ENCODE peak calls at places on chromosome 20, in six cellular contexts. K is neural progenitor cell, Q is astrocyte, Y is neuronal stem cell, U is SK-N-SH, V is IMR-90. E is an unnamed sample.

GRCh38 chr20:51660741-51661608 is 107.2 kb downstream of the ATP9A start:
- DNase-seq in K (no peak), Q (peak), Y (no peak), U (peak), V (peak), E (no peak)

GRCh38 chr20:47736570-47737152 is 48.6 kb downstream of the SULF2 start:
- DNase-seq in K (no peak), Q (no peak), Y (no peak), U (no peak), V (no peak), E (no peak)

GRCh38 chr20:35013421-35014411 is 58.0 kb downstream of the MYH7B start:
- DNase-seq in K (no peak), Q (no peak), Y (no peak), U (peak), V (no peak), E (no peak)

GRCh38 chr20:4750381-4750780 is 28.7 kb downstream of the PRND start:
- DNase-seq in K (no peak), Q (no peak), Y (no peak), U (no peak), V (no peak), E (no peak)

GRCh38 chr20:11267131-11267761 is 593.4 kb upstream of the JAG1 start:
- DNase-seq in K (peak), Q (peak), Y (peak), U (peak), V (peak), E (no peak)

GRCh38 chr20:63232235-63233060 is 3.3 kb upstream of the BIRC7 start:
- DNase-seq in K (no peak), Q (peak), Y (no peak), U (no peak), V (peak), E (no peak)

GRCh38 chr20:36887779-36888133 is 11.8 kb downstream of the TLDC2 start:
- DNase-seq in K (peak), Q (no peak), Y (no peak), U (no peak), V (no peak), E (peak)

GRCh38 chr20:11970243-11970836 is 52.6 kb downstream of the BTBD3 start:
- DNase-seq in K (no peak), Q (no peak), Y (no peak), U (no peak), V (no peak), E (no peak)

GRCh38 chr20:46994341-46994740 is 99.7 kb downstream of the EYA2 start:
- DNase-seq in K (no peak), Q (no peak), Y (no peak), U (no peak), V (no peak), E (no peak)

GRCh38 chr20:61437280-61438206 is 185.5 kb downstream of the CDH4 start:
- DNase-seq in K (peak), Q (peak), Y (peak), U (no peak), V (peak), E (no peak)

GRCh38 chr20:12237772-12238171 is 320.1 kb downstream of the BTBD3 start:
- DNase-seq in K (no peak), Q (no peak), Y (no peak), U (no peak), V (no peak), E (no peak)

GRCh38 chr20:58898629-58899028 is 46.1 kb downstream of the GNAS start:
- DNase-seq in K (peak), Q (no peak), Y (no peak), U (no peak), V (no peak), E (no peak)

GRCh38 chr20:20736303-20736702 is 23.9 kb upstream of the RALGAPA2 start:
- DNase-seq in K (no peak), Q (no peak), Y (no peak), U (no peak), V (no peak), E (no peak)

GRCh38 chr20:22495172-22495571 is 89.2 kb downstream of the FOXA2 start:
- DNase-seq in K (no peak), Q (no peak), Y (no peak), U (no peak), V (no peak), E (no peak)

GRCh38 chr20:1489328-1489727 is 1.9 kb downstream of the SIRPB2 start:
- DNase-seq in K (no peak), Q (no peak), Y (no peak), U (no peak), V (no peak), E (no peak)

GRCh38 chr20:53764416-53764800 is 170.8 kb upstream of the ZNF217 start:
- DNase-seq in K (no peak), Q (no peak), Y (no peak), U (no peak), V (no peak), E (no peak)

GRCh38 chr20:45104786-45105185 is 3.9 kb upstream of the KCNS1 start:
- DNase-seq in K (no peak), Q (peak), Y (no peak), U (no peak), V (peak), E (no peak)

GRCh38 chr20:41408986-41409385 is 42.4 kb upstream of the EMILIN3 start:
- DNase-seq in K (no peak), Q (no peak), Y (no peak), U (peak), V (no peak), E (no peak)

GRCh38 chr20:56693217-56693616 is 64.1 kb downstream of the TFAP2C start:
- DNase-seq in K (no peak), Q (no peak), Y (no peak), U (no peak), V (no peak), E (no peak)

GRCh38 chr20:51348866-51349265 is 193.7 kb downstream of the NFATC2 start:
- DNase-seq in K (no peak), Q (no peak), Y (no peak), U (no peak), V (no peak), E (no peak)

GRCh38 chr20:35329435-35330139 is 37.4 kb upstream of the FAM83C start:
- DNase-seq in K (peak), Q (no peak), Y (peak), U (peak), V (peak), E (no peak)

GRCh38 chr20:48284837-48285236 is 499.6 kb upstream of the SULF2 start:
- DNase-seq in K (no peak), Q (peak), Y (no peak), U (no peak), V (peak), E (no peak)

GRCh38 chr20:13220857-13221297 is at the start of gene ISM1:
- DNase-seq in K (peak), Q (no peak), Y (peak), U (peak), V (no peak), E (peak)

GRCh38 chr20:43904195-43904594 is 10.5 kb upstream of the TOX2 start:
- DNase-seq in K (peak), Q (no peak), Y (peak), U (peak), V (no peak), E (no peak)

GRCh38 chr20:31605031-31605901 is at the start of gene ID1:
- DNase-seq in K (peak), Q (peak), Y (peak), U (peak), V (peak), E (peak)
- H3K27ac ChIP-seq in K (peak), Q (peak), Y (peak), U (peak), V (peak), E (peak)

GRCh38 chr20:49490689-49491088 is 8.2 kb upstream of the KCNB1 start:
- DNase-seq in K (no peak), Q (no peak), Y (no peak), U (no peak), V (no peak), E (no peak)

GRCh38 chr20:49486064-49486463 is 3.6 kb upstream of the KCNB1 start:
- DNase-seq in K (no peak), Q (no peak), Y (no peak), U (no peak), V (no peak), E (no peak)

GRCh38 chr20:49485563-49485962 is 3.1 kb upstream of the KCNB1 start:
- DNase-seq in K (no peak), Q (no peak), Y (no peak), U (no peak), V (no peak), E (no peak)

GRCh38 chr20:49484180-49485140 is 2.0 kb upstream of the KCNB1 start:
- DNase-seq in K (peak), Q (peak), Y (peak), U (peak), V (peak), E (peak)

GRCh38 chr20:49489688-49490087 is 7.2 kb upstream of the KCNB1 start:
- DNase-seq in K (no peak), Q (no peak), Y (no peak), U (no peak), V (no peak), E (no peak)
- H3K27ac ChIP-seq in K (no peak), Q (no peak), Y (no peak), U (no peak), V (no peak), E (no peak)

GRCh38 chr20:25197173-25197869 is 1.8 kb downstream of the ENTPD6 start:
- DNase-seq in K (no peak), Q (no peak), Y (no peak), U (no peak), V (no peak), E (no peak)

GRCh38 chr20:25195962-25196700 is 619 bp downstream of the ENTPD6 start:
- DNase-seq in K (peak), Q (no peak), Y (no peak), U (no peak), V (peak), E (no peak)

GRCh38 chr20:25195014-25195961 is at the start of gene ENTPD6:
- DNase-seq in K (peak), Q (peak), Y (peak), U (peak), V (peak), E (peak)

GRCh38 chr20:25197870-25198190 is 2.3 kb downstream of the ENTPD6 start:
- DNase-seq in K (no peak), Q (no peak), Y (no peak), U (no peak), V (no peak), E (no peak)

GRCh38 chr20:25196701-25197120 is 1.2 kb downstream of the ENTPD6 start:
- DNase-seq in K (peak), Q (no peak), Y (no peak), U (no peak), V (no peak), E (no peak)
- H3K27ac ChIP-seq in K (no peak), Q (no peak), Y (no peak), U (no peak), V (no peak), E (peak)

GRCh38 chr20:31821427-31821826 is 2.3 kb downstream of the MYLK2 start:
- DNase-seq in K (no peak), Q (no peak), Y (no peak), U (no peak), V (no peak), E (peak)

GRCh38 chr20:31824554-31825313 is 5.6 kb downstream of the MYLK2 start:
- DNase-seq in K (no peak), Q (no peak), Y (no peak), U (peak), V (no peak), E (peak)

GRCh38 chr20:31822421-31823330 is 3.5 kb downstream of the MYLK2 start:
- DNase-seq in K (peak), Q (peak), Y (peak), U (peak), V (peak), E (peak)

GRCh38 chr20:31824125-31824485 is 4.9 kb downstream of the MYLK2 start:
- DNase-seq in K (no peak), Q (no peak), Y (no peak), U (no peak), V (no peak), E (peak)

DNA sequence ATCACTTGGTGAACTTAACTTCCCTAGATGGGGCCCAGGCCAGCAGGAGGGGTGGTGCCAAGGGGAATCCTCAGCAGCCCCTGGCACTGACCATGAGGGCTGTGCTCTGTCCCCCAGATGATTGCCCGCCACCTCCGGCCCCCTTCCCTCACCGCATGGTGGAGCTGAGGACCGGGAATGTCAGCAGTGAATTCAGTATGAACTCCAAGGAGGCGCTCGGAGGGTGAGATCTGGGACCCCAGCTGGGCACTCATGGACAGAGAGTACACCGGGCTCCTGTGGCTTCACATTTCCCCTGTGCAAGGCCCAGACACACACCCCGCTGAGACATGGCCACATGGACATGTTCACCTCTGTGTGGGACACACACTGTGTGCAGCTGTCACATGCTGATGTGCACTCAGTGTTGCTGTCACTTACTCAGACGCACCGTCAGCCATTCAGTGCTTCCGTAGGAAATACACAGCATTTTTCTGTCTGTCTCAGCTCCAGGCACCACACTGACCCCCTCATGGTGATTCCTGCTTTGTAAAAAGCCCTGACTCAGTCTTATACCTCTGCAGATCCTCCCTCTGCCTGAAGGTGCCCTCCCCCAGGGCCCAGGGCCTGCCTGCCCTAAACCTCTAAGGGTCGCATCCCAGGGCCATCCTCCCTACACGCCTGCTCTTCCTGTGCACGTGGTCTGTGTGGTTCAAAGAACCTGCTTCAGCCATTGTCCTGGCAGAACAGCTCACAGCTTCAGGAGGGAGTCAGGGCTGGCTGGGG is 4.4 kb downstream of the MYLK2 start:
- DNase-seq in K (no peak), Q (no peak), Y (no peak), U (peak), V (no peak), E (peak)
- H3K27ac ChIP-seq in K (no peak), Q (no peak), Y (no peak), U (no peak), V (no peak), E (no peak)

GRCh38 chr20:18055261-18055660 is 2.5 kb downstream of the OVOL2 start:
- DNase-seq in K (no peak), Q (no peak), Y (no peak), U (no peak), V (no peak), E (no peak)

GRCh38 chr20:18056174-18057105 is 1.3 kb downstream of the OVOL2 start:
- DNase-seq in K (peak), Q (no peak), Y (no peak), U (peak), V (no peak), E (peak)

GRCh38 chr20:18058661-18059467 is 1.1 kb upstream of the OVOL2 start:
- DNase-seq in K (peak), Q (no peak), Y (peak), U (peak), V (no peak), E (peak)

GRCh38 chr20:18057994-18058349 is 256 bp upstream of the OVOL2 start:
- DNase-seq in K (peak), Q (no peak), Y (no peak), U (peak), V (no peak), E (no peak)

GRCh38 chr20:18057106-18057993 is at the start of gene OVOL2:
- DNase-seq in K (peak), Q (no peak), Y (no peak), U (peak), V (no peak), E (peak)
- H3K27ac ChIP-seq in K (no peak), Q (no peak), Y (no peak), U (no peak), V (no peak), E (peak)

E was measured in upper lobe of right lung.